ENCODE peak calls at places on chromosomes 3 and 15, in four cellular contexts. Z, V, T and N are unnamed samples.

GRCh38 chr3:87791248-87792027 is 267.4 kb downstream of the CGGBP1 start:
- DNase-seq in Z (no peak), V (no peak), T (no peak), N (no peak)

GRCh38 chr3:8845641-8846040 is 76.2 kb upstream of the OXTR start:
- DNase-seq in T (no peak), V (no peak), Z (no peak), N (no peak)

GRCh38 chr3:149494022-149494758 is 19.7 kb downstream of the TM4SF4 start:
- DNase-seq in V (no peak), T (peak; percentile 24), Z (no peak), N (peak; percentile 72)

GRCh38 chr3:49813497-49814174 is at the start of gene UBA7:
- DNase-seq in T (no peak), V (peak; percentile 55), Z (no peak), N (peak; percentile 36)

GRCh38 chr15:31016446-31016915 is 25.1 kb upstream of the MTMR10 start:
- DNase-seq in Z (no peak), T (no peak), V (no peak), N (no peak)

GRCh38 chr15:54482251-54482650 is 504.0 kb downstream of the UNC13C start:
- DNase-seq in T (no peak), V (no peak), Z (no peak), N (no peak)

GRCh38 chr3:182364323-182364722 is 429.0 kb upstream of the ATP11B start:
- DNase-seq in V (no peak), Z (no peak), T (no peak), N (no peak)

GRCh38 chr15:72604794-72605193 is 49.7 kb upstream of the GOLGA6B start:
- DNase-seq in V (no peak), T (no peak), Z (no peak), N (no peak)

GRCh38 chr3:13021141-13021933 is 51.9 kb downstream of the IQSEC1 start:
- DNase-seq in T (peak; percentile 48), Z (no peak), V (no peak), N (no peak)

GRCh38 chr3:196326936-196327335 is 8.9 kb upstream of the DYNLT2B start:
- DNase-seq in Z (no peak), T (no peak), V (no peak), N (no peak)

GRCh38 chr3:31170932-31171670 is 276.6 kb upstream of the GADL1 start:
- DNase-seq in V (no peak), T (no peak), Z (peak; percentile 63), N (no peak)

GRCh38 chr15:27639595-27639994 is 459.5 kb downstream of the OCA2 start:
- DNase-seq in T (no peak), V (no peak), Z (no peak), N (no peak)

GRCh38 chr3:124686028-124686670 is 44.1 kb upstream of the UMPS start:
- DNase-seq in V (no peak), Z (no peak), T (no peak), N (no peak)

GRCh38 chr15:74525946-74526345 is 15.1 kb upstream of the ARID3B start:
- DNase-seq in Z (no peak), V (no peak), T (no peak), N (no peak)

GRCh38 chr3:126104028-126104635 is 20.2 kb upstream of the SLC41A3 start:
- DNase-seq in T (no peak), V (no peak), Z (no peak), N (no peak)

GRCh38 chr15:74427607-74428441 is 5.9 kb downstream of the SEMA7A start:
- DNase-seq in T (no peak), V (no peak), Z (no peak), N (no peak)

GRCh38 chr15:56464893-56465520 is at the start of gene MNS1:
- DNase-seq in V (peak; percentile 57), Z (peak; percentile 93), T (peak; percentile 79), N (peak; percentile 95)

GRCh38 chr15:100863406-100864198 is 16.0 kb upstream of the ALDH1A3 start:
- DNase-seq in T (no peak), V (no peak), Z (no peak), N (no peak)

GRCh38 chr15:62795171-62795570 is 247.4 kb upstream of the TPM1 start:
- DNase-seq in Z (no peak), V (no peak), T (no peak), N (no peak)

GRCh38 chr3:126213376-126214044 is 33.1 kb upstream of the ALDH1L1 start:
- DNase-seq in V (no peak), T (no peak), Z (no peak), N (no peak)

GRCh38 chr3:31960793-31961431 is 20.1 kb downstream of the OSBPL10 start:
- DNase-seq in T (no peak), V (no peak), Z (no peak), N (no peak)

GRCh38 chr3:100045696-100046095 is 68.6 kb downstream of the FILIP1L start:
- DNase-seq in Z (no peak), V (no peak), T (no peak), N (no peak)

GRCh38 chr15:48395532-48396011 is 64.3 kb downstream of the DUT start:
- DNase-seq in T (no peak), V (no peak), Z (no peak), N (no peak)

GRCh38 chr15:36645106-36645505 is 65.7 kb downstream of the CDIN1 start:
- DNase-seq in V (no peak), T (no peak), Z (no peak), N (no peak)

GRCh38 chr3:5757213-5757804 is 569.8 kb downstream of the EDEM1 start:
- DNase-seq in V (no peak), T (no peak), Z (no peak), N (no peak)

GRCh38 chr15:66483131-66483566 is 14.4 kb downstream of the SNAPC5 start:
- DNase-seq in V (no peak), Z (peak; percentile 70), T (no peak), N (no peak)

GRCh38 chr3:126982125-126982521 is 792 bp upstream of the PLXNA1 start:
- DNase-seq in V (no peak), T (no peak), Z (no peak), N (peak; percentile 58)

GRCh38 chr3:82055792-82056191 is 294.3 kb upstream of the GBE1 start:
- DNase-seq in T (no peak), V (no peak), Z (peak; percentile 19), N (no peak)

GRCh38 chr15:22884344-22884743 is 45.9 kb downstream of the NIPA2 start:
- DNase-seq in Z (no peak), V (no peak), T (no peak), N (no peak)

GRCh38 chr15:70492240-70493177 is 270.8 kb downstream of the UACA start:
- DNase-seq in Z (peak; percentile 89), V (peak; percentile 87), T (no peak), N (peak; percentile 97)